ENCODE peak calls at places on chromosome 2, in six cellular contexts. O is A172, K is GM10248, E is caudate nucleus, G is cardiac fibroblast, L is Caki2. R is an unnamed sample.

GRCh38 chr2:38600242-38600891 is 2.4 kb downstream of the HNRNPLL start:
- DNase-seq in O (no peak), G (no peak), K (no peak), E (no peak), L (no peak), R (no peak)

GRCh38 chr2:231342111-231342711 is 53.3 kb upstream of the B3GNT7 start:
- DNase-seq in E (peak), O (no peak), G (no peak), L (no peak), K (no peak), R (no peak)

GRCh38 chr2:145352499-145352898 is 832.6 kb upstream of the ZEB2 start:
- DNase-seq in E (no peak), K (no peak), O (no peak), L (no peak), G (no peak), R (no peak)

GRCh38 chr2:32810909-32811495 is 135.8 kb upstream of the LTBP1 start:
- DNase-seq in K (no peak), L (no peak), G (no peak), O (no peak), E (no peak), R (no peak)

GRCh38 chr2:207892676-207893402 is 123.1 kb upstream of the FZD5 start:
- DNase-seq in E (no peak), K (no peak), O (no peak), L (no peak), G (no peak), R (no peak)

GRCh38 chr2:85564144-85564563 is 2.9 kb upstream of the GGCX start:
- DNase-seq in O (no peak), G (no peak), E (no peak), K (peak), L (no peak), R (no peak)

GRCh38 chr2:188909036-188909435 is 65.1 kb upstream of the COL3A1 start:
- DNase-seq in E (no peak), L (no peak), K (no peak), O (peak), G (peak), R (no peak)

GRCh38 chr2:213726101-213726500 is 441.8 kb downstream of the SPAG16 start:
- DNase-seq in O (no peak), G (no peak), E (no peak), K (no peak), L (no peak), R (no peak)

GRCh38 chr2:230738391-230738811 is 25.8 kb downstream of the CAB39 start:
- DNase-seq in K (no peak), G (peak), E (no peak), O (no peak), L (no peak), R (no peak)

GRCh38 chr2:128202791-128203190 is 111.8 kb downstream of the UGGT1 start:
- DNase-seq in L (no peak), G (no peak), K (no peak), O (peak), E (no peak), R (no peak)

GRCh38 chr2:45069711-45070664 is 60.7 kb upstream of the SIX2 start:
- DNase-seq in G (peak), E (no peak), K (no peak), O (no peak), L (no peak), R (no peak)

GRCh38 chr2:190023860-190024259 is 38.7 kb downstream of the MSTN start:
- DNase-seq in L (peak), E (no peak), O (peak), K (peak), G (peak), R (peak)

GRCh38 chr2:73258186-73258912 is 24.2 kb downstream of the CCT7 start:
- DNase-seq in G (no peak), L (no peak), E (no peak), K (no peak), O (no peak), R (no peak)

GRCh38 chr2:190792956-190793888 is 87.4 kb upstream of the GLS start:
- DNase-seq in G (no peak), O (peak), K (no peak), E (no peak), L (peak), R (no peak)

GRCh38 chr2:21819475-21819874 is 695.7 kb downstream of the TDRD15 start:
- DNase-seq in L (no peak), E (no peak), K (no peak), O (no peak), G (peak), R (no peak)

GRCh38 chr2:15939854-15940660 is at the start of gene MYCN:
- DNase-seq in O (no peak), E (peak), L (peak), G (peak), K (no peak), R (peak)

GRCh38 chr2:234335676-234336228 is 161.1 kb downstream of the ARL4C start:
- DNase-seq in O (peak), G (peak), E (peak), L (peak), K (no peak), R (peak)

GRCh38 chr2:229342376-229342775 is 71.3 kb upstream of the PID1 start:
- DNase-seq in E (no peak), L (peak), K (no peak), G (peak), O (peak), R (peak)

GRCh38 chr2:168466834-168467565 is 10.9 kb downstream of the CERS6 start:
- DNase-seq in L (no peak), O (no peak), K (no peak), G (no peak), E (no peak), R (peak)

R was measured in ACHN.